ENCODE peak calls at places on chromosomes 16 and 17, in four cellular contexts. One of them, this sample, is unnamed.

GRCh38 chr17:29588017-29588557 is 1.4 kb downstream of the GIT1 start:
- DNase-seq in heart right ventricle: peak
- DNase-seq in OCI-LY7: peak
- DNase-seq in adrenal gland: no peak
- DNase-seq in this sample: no peak

GRCh38 chr17:835263-835662 is 53.1 kb downstream of the MRM3 start:
- DNase-seq in heart right ventricle: no peak
- DNase-seq in OCI-LY7: no peak
- DNase-seq in adrenal gland: no peak
- DNase-seq in this sample: no peak

GRCh38 chr16:21208831-21209230 is 2.5 kb downstream of the ZP2 start:
- DNase-seq in heart right ventricle: no peak
- DNase-seq in OCI-LY7: no peak
- DNase-seq in adrenal gland: no peak
- DNase-seq in this sample: no peak

GRCh38 chr16:14475370-14476139 is 154.5 kb downstream of the PARN start:
- DNase-seq in heart right ventricle: no peak
- DNase-seq in OCI-LY7: no peak
- DNase-seq in adrenal gland: peak
- DNase-seq in this sample: no peak

GRCh38 chr16:48113471-48113870 is 42.3 kb downstream of the ABCC12 start:
- DNase-seq in heart right ventricle: no peak
- DNase-seq in OCI-LY7: no peak
- DNase-seq in adrenal gland: no peak
- DNase-seq in this sample: no peak

GRCh38 chr17:59634632-59635561 is 15.2 kb downstream of the CLTC start:
- DNase-seq in heart right ventricle: no peak
- DNase-seq in OCI-LY7: no peak
- DNase-seq in adrenal gland: no peak
- DNase-seq in this sample: no peak

GRCh38 chr16:50547340-50547865 is 793 bp upstream of the NKD1 start:
- DNase-seq in heart right ventricle: no peak
- DNase-seq in OCI-LY7: peak
- DNase-seq in adrenal gland: peak
- DNase-seq in this sample: no peak

GRCh38 chr17:61410100-61410551 is 10.5 kb downstream of the TBX2 start:
- DNase-seq in heart right ventricle: peak
- DNase-seq in OCI-LY7: no peak
- DNase-seq in adrenal gland: no peak
- DNase-seq in this sample: peak

GRCh38 chr17:83055911-83056582 is 23.4 kb upstream of the METRNL start:
- DNase-seq in heart right ventricle: no peak
- DNase-seq in OCI-LY7: no peak
- DNase-seq in adrenal gland: no peak
- DNase-seq in this sample: peak

GRCh38 chr16:56988948-56989945 is at the start of gene NLRC5:
- DNase-seq in heart right ventricle: peak
- DNase-seq in OCI-LY7: peak
- DNase-seq in adrenal gland: peak
- DNase-seq in this sample: peak

GRCh38 chr17:17853811-17854527 is 17.2 kb upstream of the SREBF1 start:
- DNase-seq in heart right ventricle: no peak
- DNase-seq in OCI-LY7: no peak
- DNase-seq in adrenal gland: no peak
- DNase-seq in this sample: no peak

GRCh38 chr17:77285594-77286390 is 145.0 kb downstream of the SEC14L1 start:
- DNase-seq in heart right ventricle: peak
- DNase-seq in OCI-LY7: no peak
- DNase-seq in adrenal gland: peak
- DNase-seq in this sample: peak

GRCh38 chr17:72997559-72997958 is 94.9 kb downstream of the SLC39A11 start:
- DNase-seq in heart right ventricle: no peak
- DNase-seq in OCI-LY7: no peak
- DNase-seq in adrenal gland: no peak
- DNase-seq in this sample: no peak

GRCh38 chr16:29653436-29653835 is 9.6 kb upstream of the SPN start:
- DNase-seq in heart right ventricle: no peak
- DNase-seq in OCI-LY7: peak
- DNase-seq in adrenal gland: no peak
- DNase-seq in this sample: no peak

GRCh38 chr17:77592503-77592902 is 366.0 kb upstream of the TNRC6C start:
- DNase-seq in heart right ventricle: no peak
- DNase-seq in OCI-LY7: no peak
- DNase-seq in adrenal gland: no peak
- DNase-seq in this sample: no peak

GRCh38 chr17:68172461-68172954 is 75.3 kb upstream of the AMZ2 start:
- DNase-seq in heart right ventricle: peak
- DNase-seq in OCI-LY7: peak
- DNase-seq in adrenal gland: peak
- DNase-seq in this sample: peak

GRCh38 chr16:19859166-19859565 is 25.5 kb downstream of the GPRC5B start:
- DNase-seq in heart right ventricle: no peak
- DNase-seq in OCI-LY7: no peak
- DNase-seq in adrenal gland: no peak
- DNase-seq in this sample: no peak

GRCh38 chr17:14011740-14012405 is 57.4 kb upstream of the COX10 start:
- DNase-seq in heart right ventricle: peak
- DNase-seq in OCI-LY7: no peak
- DNase-seq in adrenal gland: no peak
- DNase-seq in this sample: peak

GRCh38 chr16:57590654-57591085 is 37.8 kb upstream of the ADGRG1 start:
- DNase-seq in heart right ventricle: no peak
- DNase-seq in OCI-LY7: no peak
- DNase-seq in adrenal gland: no peak
- DNase-seq in this sample: no peak

GRCh38 chr16:88749358-88749757 is 35.7 kb downstream of the PIEZO1 start:
- DNase-seq in heart right ventricle: no peak
- DNase-seq in OCI-LY7: no peak
- DNase-seq in adrenal gland: no peak
- DNase-seq in this sample: no peak

GRCh38 chr16:21568502-21569189 is 30.7 kb upstream of the METTL9 start:
- DNase-seq in heart right ventricle: no peak
- DNase-seq in OCI-LY7: no peak
- DNase-seq in adrenal gland: no peak
- DNase-seq in this sample: no peak

GRCh38 chr17:19766421-19767270 is 18.5 kb upstream of the ALDH3A1 start:
- DNase-seq in heart right ventricle: peak
- DNase-seq in OCI-LY7: peak
- DNase-seq in adrenal gland: peak
- DNase-seq in this sample: peak

GRCh38 chr17:82386256-82386831 is 14.8 kb downstream of the UTS2R start:
- DNase-seq in heart right ventricle: no peak
- DNase-seq in OCI-LY7: no peak
- DNase-seq in adrenal gland: no peak
- DNase-seq in this sample: no peak

GRCh38 chr16:55494994-55495421 is 13.9 kb upstream of the LPCAT2 start:
- DNase-seq in heart right ventricle: peak
- DNase-seq in OCI-LY7: no peak
- DNase-seq in adrenal gland: peak
- DNase-seq in this sample: no peak

GRCh38 chr17:57433396-57433944 is 177.1 kb downstream of the MSI2 start:
- DNase-seq in heart right ventricle: no peak
- DNase-seq in OCI-LY7: no peak
- DNase-seq in adrenal gland: no peak
- DNase-seq in this sample: no peak

GRCh38 chr16:68936729-68937631 is 93.6 kb downstream of the TANGO6 start:
- DNase-seq in heart right ventricle: no peak
- DNase-seq in OCI-LY7: no peak
- DNase-seq in adrenal gland: no peak
- DNase-seq in this sample: no peak

GRCh38 chr16:88533381-88533831 is 36.8 kb upstream of the ZC3H18 start:
- DNase-seq in heart right ventricle: no peak
- DNase-seq in OCI-LY7: no peak
- DNase-seq in adrenal gland: no peak
- DNase-seq in this sample: no peak

GRCh38 chr17:16418684-16419066 is 3.3 kb downstream of the TRPV2 start:
- DNase-seq in heart right ventricle: no peak
- DNase-seq in OCI-LY7: no peak
- DNase-seq in adrenal gland: no peak
- DNase-seq in this sample: no peak

GRCh38 chr17:8923762-8924161 is 41.7 kb downstream of the PIK3R5 start:
- DNase-seq in heart right ventricle: no peak
- DNase-seq in OCI-LY7: no peak
- DNase-seq in adrenal gland: no peak
- DNase-seq in this sample: no peak
- H3K27ac ChIP-seq in heart right ventricle: no peak
- H3K27ac ChIP-seq in OCI-LY7: no peak
- H3K27ac ChIP-seq in adrenal gland: peak
- H3K27ac ChIP-seq in this sample: no peak

GRCh38 chr16:73166972-73167550 is 119.1 kb upstream of the ZFHX3 start:
- DNase-seq in heart right ventricle: no peak
- DNase-seq in OCI-LY7: no peak
- DNase-seq in adrenal gland: no peak
- DNase-seq in this sample: no peak
- H3K4me3 ChIP-seq in heart right ventricle: peak
- H3K4me3 ChIP-seq in OCI-LY7: no peak
- H3K4me3 ChIP-seq in adrenal gland: peak
- H3K4me3 ChIP-seq in this sample: no peak

GRCh38 chr17:80223142-80223815 is 3.1 kb downstream of the SLC26A11 start:
- DNase-seq in heart right ventricle: no peak
- DNase-seq in OCI-LY7: no peak
- DNase-seq in adrenal gland: no peak
- DNase-seq in this sample: no peak
- H3K27ac ChIP-seq in heart right ventricle: no peak
- H3K27ac ChIP-seq in OCI-LY7: no peak
- H3K27ac ChIP-seq in adrenal gland: no peak
- H3K27ac ChIP-seq in this sample: no peak

GRCh38 chr17:50062323-50063243 is 6.7 kb downstream of the ITGA3 start:
- DNase-seq in heart right ventricle: peak
- DNase-seq in OCI-LY7: no peak
- DNase-seq in adrenal gland: peak
- DNase-seq in this sample: peak
- H3K4me3 ChIP-seq in heart right ventricle: peak
- H3K4me3 ChIP-seq in OCI-LY7: no peak
- H3K4me3 ChIP-seq in adrenal gland: no peak
- H3K4me3 ChIP-seq in this sample: no peak

GRCh38 chr16:66899945-66900688 is 18.6 kb downstream of the CDH16 start:
- DNase-seq in heart right ventricle: peak
- DNase-seq in OCI-LY7: no peak
- DNase-seq in adrenal gland: peak
- DNase-seq in this sample: peak

GRCh38 chr16:66899310-66899944 is 19.1 kb downstream of the PDP2 start:
- DNase-seq in heart right ventricle: no peak
- DNase-seq in OCI-LY7: no peak
- DNase-seq in adrenal gland: no peak
- DNase-seq in this sample: no peak

GRCh38 chr16:66900721-66901441 is 17.8 kb downstream of the CDH16 start:
- DNase-seq in heart right ventricle: peak
- DNase-seq in OCI-LY7: no peak
- DNase-seq in adrenal gland: no peak
- DNase-seq in this sample: peak

GRCh38 chr16:66898207-66898606 is 17.9 kb downstream of the PDP2 start:
- DNase-seq in heart right ventricle: no peak
- DNase-seq in OCI-LY7: no peak
- DNase-seq in adrenal gland: peak
- DNase-seq in this sample: no peak

GRCh38 chr16:66898933-66899309 is 18.6 kb downstream of the PDP2 start:
- DNase-seq in heart right ventricle: no peak
- DNase-seq in OCI-LY7: no peak
- DNase-seq in adrenal gland: no peak
- DNase-seq in this sample: no peak
- H3K27ac ChIP-seq in heart right ventricle: peak
- H3K27ac ChIP-seq in OCI-LY7: no peak
- H3K27ac ChIP-seq in adrenal gland: peak
- H3K27ac ChIP-seq in this sample: peak

DNA sequence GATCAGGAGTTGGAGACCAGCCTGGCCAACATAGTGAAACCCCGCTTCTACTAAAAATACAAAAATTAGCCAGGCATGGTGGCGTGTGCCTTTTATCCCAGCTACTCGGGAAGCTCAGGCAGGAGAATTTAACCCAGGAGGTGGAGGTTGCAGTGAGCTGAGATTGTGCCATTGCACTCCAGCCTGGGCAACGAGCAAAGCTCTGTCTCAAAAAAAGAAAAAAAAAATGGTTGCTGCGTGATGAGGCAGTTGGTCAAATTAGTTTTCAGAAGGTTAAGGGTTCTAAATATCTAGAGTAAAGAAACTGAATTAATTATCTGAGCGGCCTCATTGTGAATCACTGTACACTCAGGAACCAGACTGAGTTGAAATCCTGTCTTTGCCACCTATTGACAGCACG is 3.5 kb upstream of the CD68 start:
- DNase-seq in heart right ventricle: no peak
- DNase-seq in OCI-LY7: no peak
- DNase-seq in adrenal gland: no peak
- DNase-seq in this sample: no peak
- H3K4me3 ChIP-seq in heart right ventricle: no peak
- H3K4me3 ChIP-seq in OCI-LY7: peak
- H3K4me3 ChIP-seq in adrenal gland: no peak
- H3K4me3 ChIP-seq in this sample: no peak

GRCh38 chr16:83954577-83955016 is 1.6 kb downstream of the OSGIN1 start:
- DNase-seq in heart right ventricle: peak
- DNase-seq in OCI-LY7: no peak
- DNase-seq in adrenal gland: peak
- DNase-seq in this sample: peak
- H3K27ac ChIP-seq in heart right ventricle: peak
- H3K27ac ChIP-seq in OCI-LY7: no peak
- H3K27ac ChIP-seq in adrenal gland: peak
- H3K27ac ChIP-seq in this sample: peak

GRCh38 chr16:53480394-53480793 is 22.6 kb downstream of the AKTIP start:
- DNase-seq in heart right ventricle: no peak
- DNase-seq in OCI-LY7: no peak
- DNase-seq in adrenal gland: no peak
- DNase-seq in this sample: no peak

GRCh38 chr16:53478965-53479364 is 24.0 kb downstream of the AKTIP start:
- DNase-seq in heart right ventricle: no peak
- DNase-seq in OCI-LY7: no peak
- DNase-seq in adrenal gland: no peak
- DNase-seq in this sample: no peak

GRCh38 chr16:53486230-53486629 is 16.8 kb downstream of the AKTIP start:
- DNase-seq in heart right ventricle: no peak
- DNase-seq in OCI-LY7: peak
- DNase-seq in adrenal gland: no peak
- DNase-seq in this sample: no peak

GRCh38 chr16:53484542-53484941 is 18.5 kb downstream of the AKTIP start:
- DNase-seq in heart right ventricle: no peak
- DNase-seq in OCI-LY7: no peak
- DNase-seq in adrenal gland: no peak
- DNase-seq in this sample: no peak

GRCh38 chr16:53482123-53482522 is 20.9 kb downstream of the AKTIP start:
- DNase-seq in heart right ventricle: no peak
- DNase-seq in OCI-LY7: no peak
- DNase-seq in adrenal gland: no peak
- DNase-seq in this sample: no peak
- H3K4me3 ChIP-seq in heart right ventricle: no peak
- H3K4me3 ChIP-seq in OCI-LY7: no peak
- H3K4me3 ChIP-seq in adrenal gland: no peak
- H3K4me3 ChIP-seq in this sample: no peak